ENCODE peak calls at places on chromosomes 2 and 18, in nine cellular contexts. S is CD8-positive, alpha-beta memory T cell; I is right lobe of liver; A is H7; W is esophagus squamous epithelium; L is neuronal stem cell; O is IMR-90; Z is heart right ventricle; T is adrenal gland. H is an unnamed sample.

GRCh38 chr2:207662203-207662602 is 37.0 kb upstream of the METTL21A start:
- DNase-seq in A (no peak), L (no peak), T (no peak), Z (no peak), I (no peak), W (no peak), O (no peak), S (no peak), H (no peak)

GRCh38 chr2:29014811-29015414 is 33.8 kb downstream of the TOGARAM2 start:
- DNase-seq in S (peak; percentile 87), T (no peak), Z (peak; percentile 67), I (peak; percentile 54), A (peak; percentile 58), L (no peak), O (peak; percentile 57), W (no peak), H (no peak)

GRCh38 chr2:178155524-178155923 is 38.8 kb upstream of the OSBPL6 start:
- DNase-seq in O (no peak), Z (no peak), A (no peak), T (no peak), I (no peak), S (no peak), L (no peak), W (no peak), H (no peak)

GRCh38 chr2:181239400-181239799 is 217.8 kb upstream of the ITGA4 start:
- DNase-seq in T (no peak), Z (no peak), A (no peak), I (no peak), L (no peak), W (no peak), O (no peak), S (no peak), H (no peak)

GRCh38 chr2:226427538-226428307 is 371.9 kb downstream of the IRS1 start:
- DNase-seq in O (peak; percentile 97), Z (no peak), I (no peak), W (no peak), L (no peak), A (no peak), S (no peak), T (no peak), H (no peak)

GRCh38 chr18:4004176-4004829 is 450.8 kb downstream of the DLGAP1 start:
- DNase-seq in W (no peak), L (no peak), Z (no peak), S (no peak), A (no peak), T (no peak), O (peak; percentile 51), I (no peak), H (no peak)

GRCh38 chr2:178395941-178396585 is 54.9 kb downstream of the PRKRA start:
- DNase-seq in O (no peak), Z (no peak), L (no peak), T (no peak), W (no peak), I (no peak), A (no peak), S (no peak), H (no peak)

GRCh38 chr2:187618813-187619212 is 64.6 kb upstream of the TFPI start:
- DNase-seq in O (peak; percentile 49), I (no peak), Z (no peak), S (no peak), W (no peak), A (no peak), T (no peak), L (no peak), H (no peak)

GRCh38 chr2:120624056-120624737 is 111.5 kb upstream of the GLI2 start:
- DNase-seq in W (no peak), O (no peak), I (no peak), L (no peak), T (no peak), A (no peak), S (no peak), Z (no peak), H (no peak)

DNA sequence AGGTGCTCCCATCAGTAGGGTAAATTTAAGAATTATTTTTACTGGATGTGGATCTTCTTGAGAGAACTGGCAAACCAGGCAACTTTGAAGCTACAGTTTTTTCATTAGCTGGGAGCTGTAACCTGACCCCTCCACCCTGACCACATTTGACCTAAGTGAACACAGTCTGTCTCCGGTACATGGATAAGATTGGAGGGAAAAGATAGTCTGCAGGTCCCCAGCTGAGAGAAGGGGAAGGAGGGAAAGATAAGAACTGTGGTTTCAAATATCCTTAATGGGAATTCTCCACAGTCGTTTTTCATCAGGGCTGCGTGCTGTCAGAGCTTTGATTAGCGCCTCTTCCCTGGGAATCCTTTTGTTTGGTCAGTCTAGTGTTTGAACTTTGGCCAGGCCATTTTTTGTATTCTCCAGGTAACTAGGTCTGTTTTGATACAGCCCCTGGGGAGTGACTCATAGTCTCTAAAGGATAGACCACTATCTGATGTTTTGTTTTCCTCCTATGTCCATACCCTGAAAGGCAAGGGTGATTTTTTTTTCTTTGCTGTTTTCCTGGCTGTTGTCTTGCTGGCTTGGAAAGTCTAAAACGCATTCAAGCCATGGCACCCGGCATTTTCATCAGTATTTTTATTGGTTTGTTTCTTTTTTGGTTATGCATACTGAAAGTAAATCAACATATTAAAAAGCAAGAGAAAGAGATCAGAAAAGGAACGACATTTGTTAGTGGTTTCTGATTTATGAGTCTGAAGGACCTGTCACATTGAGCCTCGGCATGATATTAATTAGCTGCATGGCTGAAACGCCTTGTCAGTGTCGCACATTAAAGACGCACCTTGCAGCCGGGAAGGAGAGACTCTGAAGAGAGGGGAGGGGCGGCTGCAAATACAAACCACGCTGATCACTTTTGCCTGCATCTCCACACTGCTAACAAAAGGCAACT is 183.4 kb upstream of the FN1 start:
- DNase-seq in A (peak; percentile 17), Z (no peak), L (peak; percentile 41), W (no peak), O (peak; percentile 67), I (no peak), S (no peak), T (no peak), H (peak; percentile 73)
- H3K36me3 ChIP-seq in A (no peaks in the 10 kb centered on the region), Z (no peaks in the 10 kb centered on the region), L (no peaks in the 10 kb centered on the region), W (no peaks in the 10 kb centered on the region), O (no peaks in the 10 kb centered on the region), I (no peaks in the 10 kb centered on the region), S (no peaks in the 10 kb centered on the region), T (no peaks in the 10 kb centered on the region), H (no peaks in the 10 kb centered on the region)

GRCh38 chr2:25243995-25244394 is 75.6 kb upstream of the POMC start:
- DNase-seq in S (no peak), L (no peak), T (no peak), Z (no peak), O (no peak), W (no peak), I (no peak), A (peak; percentile 43), H (no peak)
- H3K36me3 ChIP-seq in S (peaks cover 85% of the 10 kb centered on the region), L (peaks cover 94% of the 10 kb centered on the region), T (no peaks in the 10 kb centered on the region), Z (peaks cover 12% of the 10 kb centered on the region), O (peaks cover 80% of the 10 kb centered on the region), W (peaks cover 38% of the 10 kb centered on the region), I (peaks cover 7% of the 10 kb centered on the region), A (peaks cover 79% of the 10 kb centered on the region), H (peaks cover 14% of the 10 kb centered on the region)

GRCh38 chr2:127986548-127987079 is 41.2 kb downstream of the SAP130 start:
- DNase-seq in A (no peak), S (no peak), Z (no peak), L (no peak), T (no peak), W (no peak), I (no peak), O (no peak), H (no peak)
- H3K36me3 ChIP-seq in A (peaks cover 24% of the 10 kb centered on the region), S (peaks cover 68% of the 10 kb centered on the region), Z (no peaks in the 10 kb centered on the region), L (peaks cover 96% of the 10 kb centered on the region), T (no peaks in the 10 kb centered on the region), W (peaks cover 27% of the 10 kb centered on the region), I (peaks cover 18% of the 10 kb centered on the region), O (peaks cover 46% of the 10 kb centered on the region), H (peaks cover 67% of the 10 kb centered on the region)

GRCh38 chr2:135095591-135095990 is 43.5 kb downstream of the RAB3GAP1 start:
- DNase-seq in A (no peak), S (no peak), I (no peak), O (peak; percentile 35), W (no peak), L (no peak), T (no peak), Z (no peak), H (no peak)
- H3K36me3 ChIP-seq in A (no peaks in the 10 kb centered on the region), S (peaks cover 8% of the 10 kb centered on the region), I (no peaks in the 10 kb centered on the region), O (peaks cover 5% of the 10 kb centered on the region), W (no peaks in the 10 kb centered on the region), L (peaks cover 42% of the 10 kb centered on the region), T (no peaks in the 10 kb centered on the region), Z (no peaks in the 10 kb centered on the region), H (peaks cover 8% of the 10 kb centered on the region)